ENCODE peak calls at places on chromosomes 11 and 22, in five cellular contexts. F is GM12865, T is cardiac muscle cell, E is RWPE1, V is cardiac fibroblast. Z is an unnamed sample.

GRCh38 chr11:115201121-115201792 is 303.0 kb downstream of the CADM1 start:
- DNase-seq in F (no peak), T (no peak), E (no peak), V (no peak), Z (no peak)

GRCh38 chr11:33160147-33160546 is 1.1 kb downstream of the CSTF3 start:
- DNase-seq in F (peak; percentile 56), T (no peak), E (peak; percentile 25), V (peak; percentile 62), Z (peak; percentile 41)

GRCh38 chr11:115477410-115477809 is 26.8 kb downstream of the CADM1 start:
- DNase-seq in F (no peak), T (no peak), E (no peak), V (no peak), Z (no peak)

GRCh38 chr11:34261820-34262219 is 96.0 kb downstream of the ABTB2 start:
- DNase-seq in F (no peak), T (no peak), E (no peak), V (no peak), Z (no peak)

GRCh38 chr11:131809203-131809948 is 439.0 kb downstream of the NTM start:
- DNase-seq in F (no peak), T (no peak), E (no peak), V (no peak), Z (no peak)

GRCh38 chr11:1916132-1916985 is 3.1 kb upstream of the TNNT3 start:
- DNase-seq in F (peak; percentile 62), T (no peak), E (no peak), V (no peak), Z (no peak)

GRCh38 chr11:30100514-30100913 is 83.7 kb upstream of the KCNA4 start:
- DNase-seq in F (no peak), T (no peak), E (no peak), V (no peak), Z (no peak)

GRCh38 chr11:13102865-13103539 is 93.9 kb downstream of the RASSF10 start:
- DNase-seq in F (no peak), T (no peak), E (no peak), V (no peak), Z (no peak)

GRCh38 chr11:69819109-69819490 is at the start of gene FGF3:
- DNase-seq in F (no peak), T (no peak), E (no peak), V (no peak), Z (no peak)
- TF ChIP-seq CTCF in F (no peak), T (no peak), E (no peak), V (no peak), Z (no peak)

GRCh38 chr22:21727768-21728167 is 7.8 kb downstream of the YPEL1 start:
- DNase-seq in F (no peak), T (no peak), E (no peak), V (no peak), Z (no peak)

GRCh38 chr22:21725956-21726649 is 9.5 kb downstream of the YPEL1 start:
- DNase-seq in F (no peak), T (no peak), E (no peak), V (no peak), Z (no peak)

GRCh38 chr22:21727159-21727558 is 8.4 kb downstream of the YPEL1 start:
- DNase-seq in F (no peak), T (no peak), E (no peak), V (no peak), Z (no peak)

GRCh38 chr22:21728270-21728669 is 7.3 kb downstream of the YPEL1 start:
- DNase-seq in F (no peak), T (no peak), E (no peak), V (no peak), Z (no peak)

GRCh38 chr22:21726650-21727049 is 8.9 kb downstream of the YPEL1 start:
- DNase-seq in F (peak; percentile 69), T (peak; percentile 40), E (no peak), V (no peak), Z (peak; percentile 31)
- TF ChIP-seq CTCF in F (peak; percentile 54), T (no peak), E (peak; percentile 18), V (peak; percentile 21), Z (no peak)

DNA sequence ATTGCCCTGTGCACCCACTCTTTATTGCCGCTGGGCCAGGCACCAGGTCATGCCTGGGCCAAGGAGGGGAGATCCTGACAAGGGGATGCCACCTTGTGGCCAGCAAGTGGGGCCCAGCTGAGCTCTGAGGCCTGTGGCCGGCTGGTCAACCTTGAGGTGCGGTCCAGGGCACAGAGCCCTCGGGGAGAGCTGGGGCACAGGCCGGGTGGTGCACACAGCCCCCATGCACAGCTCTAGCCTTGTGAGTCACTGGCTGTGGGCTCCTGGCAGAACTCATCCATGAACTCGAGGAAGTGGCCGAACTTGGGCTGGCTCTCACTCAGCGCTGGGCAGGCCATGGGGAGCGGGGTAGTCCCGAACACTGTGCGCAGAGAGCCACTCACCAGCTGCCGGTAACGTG is 94.3 kb downstream of the RNF169 start:
- DNase-seq in F (no peak), T (no peak), E (no peak), V (no peak), Z (no peak)
- TF ChIP-seq CTCF in F (no peak), T (no peak), E (no peak), V (no peak), Z (no peak)

GRCh38 chr11:68844376-68844775 is 2.7 kb upstream of the CPT1A start:
- DNase-seq in F (no peak), T (no peak), E (no peak), V (no peak), Z (no peak)

GRCh38 chr11:68842427-68843051 is 823 bp upstream of the CPT1A start:
- DNase-seq in F (peak; percentile 4), T (no peak), E (no peak), V (no peak), Z (no peak)

GRCh38 chr11:68844801-68845200 is 3.1 kb upstream of the CPT1A start:
- DNase-seq in F (no peak), T (no peak), E (no peak), V (no peak), Z (no peak)

GRCh38 chr11:68843052-68843561 is 1.4 kb upstream of the CPT1A start:
- DNase-seq in F (peak; percentile 60), T (no peak), E (no peak), V (peak; percentile 49), Z (no peak)

GRCh38 chr11:68843703-68844312 is 2.1 kb upstream of the CPT1A start:
- DNase-seq in F (peak; percentile 88), T (peak; percentile 87), E (peak; percentile 50), V (peak; percentile 56), Z (peak; percentile 80)
- TF ChIP-seq CTCF in F (peak; percentile 71), T (peak; percentile 37), E (peak; percentile 76), V (no peak), Z (peak; percentile 55)

GRCh38 chr11:119061256-119061655 is 4.3 kb upstream of the HYOU1 start:
- DNase-seq in F (no peak), T (no peak), E (no peak), V (no peak), Z (no peak)

GRCh38 chr11:119055901-119056300 is 1.1 kb downstream of the HYOU1 start:
- DNase-seq in F (peak; percentile 50), T (no peak), E (peak; percentile 22), V (peak; percentile 50), Z (peak; percentile 19)

GRCh38 chr11:119054418-119054817 is 2.6 kb downstream of the HYOU1 start:
- DNase-seq in F (no peak), T (no peak), E (no peak), V (no peak), Z (no peak)

GRCh38 chr11:119056397-119056999 is 507 bp downstream of the HYOU1 start:
- DNase-seq in F (peak; percentile 63), T (peak; percentile 38), E (peak; percentile 62), V (peak; percentile 5), Z (peak; percentile 29)

DNA sequence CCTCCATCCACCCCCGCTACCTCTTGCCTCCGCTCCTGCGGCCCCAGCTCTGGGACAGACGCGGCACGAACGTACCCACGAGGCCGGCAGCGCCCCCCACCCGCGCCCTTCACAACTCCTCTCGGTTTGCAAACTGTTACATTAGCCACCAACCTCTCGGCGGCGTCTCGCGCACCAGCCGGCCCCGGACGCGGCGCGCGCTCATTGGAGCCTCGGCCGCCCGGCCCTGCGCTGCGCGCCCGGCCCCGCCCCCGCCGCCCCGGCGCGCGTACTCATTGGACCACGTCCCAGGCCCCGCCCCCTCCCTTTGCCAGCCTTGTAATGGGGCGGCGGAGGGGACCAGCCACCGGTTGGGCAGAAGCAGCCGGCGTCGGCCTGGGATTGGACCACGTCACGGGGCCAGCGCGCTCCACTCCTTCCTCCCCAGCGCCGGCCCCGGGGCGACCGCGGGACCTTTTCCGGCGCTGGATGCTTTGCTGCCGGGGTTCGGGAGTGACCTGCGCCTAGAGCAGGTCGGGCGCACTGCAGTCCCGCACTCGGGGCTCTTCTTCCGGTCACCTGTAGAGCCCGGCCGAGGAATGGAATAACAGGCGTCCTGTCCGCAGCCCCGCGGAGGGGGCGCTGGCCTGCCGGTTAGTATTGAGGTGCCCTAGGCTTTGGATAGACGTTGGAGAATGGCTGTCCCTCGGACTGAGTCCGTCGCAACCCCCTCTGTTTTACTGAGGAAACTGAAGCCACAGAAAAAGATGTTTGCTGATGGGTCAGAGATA is at the start of gene HYOU1:
- DNase-seq in F (peak; percentile 99), T (peak; percentile 99), E (peak; percentile 98), V (peak; percentile 97), Z (peak; percentile 97)
- TF ChIP-seq CTCF in F (peak; percentile 2), T (peak; percentile 40), E (no peak), V (peak; percentile 29), Z (peak; percentile 29)

GRCh38 chr11:86669424-86669823 is 3.0 kb downstream of the ME3 start:
- DNase-seq in F (no peak), T (no peak), E (no peak), V (peak; percentile 15), Z (no peak)

GRCh38 chr11:86670179-86670578 is 2.2 kb downstream of the ME3 start:
- DNase-seq in F (no peak), T (no peak), E (no peak), V (peak; percentile 72), Z (peak; percentile 3)

GRCh38 chr11:86673055-86673843 is 833 bp upstream of the ME3 start:
- DNase-seq in F (no peak), T (no peak), E (no peak), V (no peak), Z (no peak)

GRCh38 chr11:86672007-86672621 is at the start of gene ME3:
- DNase-seq in F (peak; percentile 12), T (peak; percentile 49), E (peak; percentile 22), V (peak; percentile 64), Z (no peak)

DNA sequence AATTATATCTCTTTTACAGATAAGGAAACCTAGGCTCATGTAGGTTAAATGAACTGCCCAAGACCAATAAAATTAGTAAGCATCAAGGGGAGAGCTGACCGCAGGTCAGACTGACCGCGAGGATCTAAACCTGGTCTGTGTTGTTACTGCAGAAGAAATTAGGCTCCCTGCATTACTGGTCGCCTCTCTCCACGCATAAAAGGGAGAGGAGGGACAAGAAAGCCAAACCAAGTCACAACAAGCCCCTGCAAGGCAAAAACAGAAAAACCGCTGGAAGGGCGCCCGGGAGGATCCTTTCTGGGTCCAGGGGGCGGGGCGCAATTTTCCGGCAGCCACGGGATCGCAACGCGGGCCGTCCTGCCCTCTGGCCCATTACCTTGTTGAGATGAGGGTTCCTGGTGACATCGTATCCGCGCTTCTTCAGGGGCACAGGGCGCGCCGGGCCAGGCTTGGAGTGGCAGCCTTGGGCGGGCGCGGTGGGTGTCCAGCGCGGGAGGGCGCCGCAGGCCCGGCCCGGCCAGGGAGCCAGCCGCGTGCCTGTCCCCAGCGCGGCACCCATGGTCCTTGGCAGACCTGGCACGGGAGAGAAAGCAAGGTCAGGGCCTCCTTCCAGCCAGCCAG is 920 bp downstream of the ME3 start:
- DNase-seq in F (no peak), T (no peak), E (peak; percentile 21), V (peak; percentile 64), Z (no peak)
- TF ChIP-seq CTCF in F (no peak), T (no peak), E (no peak), V (no peak), Z (no peak)